ENCODE peak calls at places on chromosome 3, in four cellular contexts. One of them, this sample, is unnamed.

GRCh38 chr3:194879991-194880939 is 194.6 kb downstream of the FAM43A start:
- DNase-seq in H1: no peak
- DNase-seq in HCT116: no peak
- DNase-seq in K562: no peak
- DNase-seq in this sample: peak

GRCh38 chr3:169134194-169134593 is 529.3 kb downstream of the MECOM start:
- DNase-seq in K562: no peak
- DNase-seq in H1: no peak
- DNase-seq in HCT116: no peak
- DNase-seq in this sample: no peak

GRCh38 chr3:124083990-124084389 is 92.1 kb upstream of the ROPN1 start:
- DNase-seq in K562: no peak
- DNase-seq in HCT116: no peak
- DNase-seq in H1: no peak
- DNase-seq in this sample: no peak

GRCh38 chr3:197367081-197367780 is 68.8 kb upstream of the DLG1 start:
- DNase-seq in K562: no peak
- DNase-seq in H1: no peak
- DNase-seq in HCT116: no peak
- DNase-seq in this sample: peak

GRCh38 chr3:196268270-196269163 is 19.0 kb downstream of the PCYT1A start:
- DNase-seq in H1: peak
- DNase-seq in K562: no peak
- DNase-seq in HCT116: no peak
- DNase-seq in this sample: no peak

GRCh38 chr3:136546718-136547117 is 205.5 kb downstream of the STAG1 start:
- DNase-seq in H1: no peak
- DNase-seq in HCT116: peak
- DNase-seq in K562: peak
- DNase-seq in this sample: no peak

GRCh38 chr3:106386050-106386449 is 517.2 kb upstream of the CBLB start:
- DNase-seq in H1: no peak
- DNase-seq in HCT116: no peak
- DNase-seq in K562: no peak
- DNase-seq in this sample: no peak

GRCh38 chr3:169604568-169604967 is 58.9 kb downstream of the MECOM start:
- DNase-seq in K562: no peak
- DNase-seq in HCT116: peak
- DNase-seq in H1: no peak
- DNase-seq in this sample: no peak

GRCh38 chr3:45119824-45120614 is 26.2 kb downstream of the CDCP1 start:
- DNase-seq in K562: no peak
- DNase-seq in H1: no peak
- DNase-seq in HCT116: no peak
- DNase-seq in this sample: no peak

GRCh38 chr3:52015431-52016256 is 19.9 kb upstream of the RPL29 start:
- DNase-seq in K562: no peak
- DNase-seq in HCT116: no peak
- DNase-seq in H1: no peak
- DNase-seq in this sample: peak

DNA sequence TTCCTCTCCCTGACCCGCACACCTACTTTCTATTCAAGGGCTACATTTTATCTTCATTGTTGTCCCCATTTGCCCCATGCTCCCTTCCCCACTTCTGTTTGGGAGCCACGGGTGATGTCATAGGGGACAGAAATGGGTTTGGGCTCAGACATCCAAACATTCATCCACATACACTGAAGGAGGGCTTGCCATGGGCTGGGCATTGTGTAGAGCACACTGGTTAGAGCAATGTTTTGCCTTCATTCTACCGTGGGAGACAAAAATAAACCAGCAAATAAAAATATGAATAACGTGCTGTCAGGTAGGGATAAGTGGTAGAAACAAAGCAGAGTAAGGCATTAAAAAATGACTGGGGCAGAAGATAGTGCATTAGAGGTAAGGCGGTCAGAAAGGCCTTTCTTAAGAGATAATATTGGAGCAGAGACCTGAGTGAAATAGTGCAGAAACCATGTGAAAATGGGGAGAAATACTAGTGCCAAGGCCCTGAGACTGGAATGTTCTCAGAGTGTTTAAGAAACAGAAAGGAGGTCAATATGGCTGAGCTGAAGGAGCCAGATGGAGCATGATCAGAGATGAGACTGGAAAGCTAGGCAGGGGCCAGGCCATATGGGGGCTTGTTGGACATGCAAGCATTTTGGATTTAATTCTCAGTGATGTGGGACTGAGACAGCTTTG is 40.9 kb upstream of the CLSTN2 start:
- DNase-seq in H1: no peak
- DNase-seq in HCT116: no peak
- DNase-seq in K562: no peak
- DNase-seq in this sample: no peak
- TF ChIP-seq SIN3A in H1: no peak
- TF ChIP-seq SIN3A in HCT116: no peak
- TF ChIP-seq SIN3A in K562: no peak
- TF ChIP-seq SIN3A in this sample: no peak

DNA sequence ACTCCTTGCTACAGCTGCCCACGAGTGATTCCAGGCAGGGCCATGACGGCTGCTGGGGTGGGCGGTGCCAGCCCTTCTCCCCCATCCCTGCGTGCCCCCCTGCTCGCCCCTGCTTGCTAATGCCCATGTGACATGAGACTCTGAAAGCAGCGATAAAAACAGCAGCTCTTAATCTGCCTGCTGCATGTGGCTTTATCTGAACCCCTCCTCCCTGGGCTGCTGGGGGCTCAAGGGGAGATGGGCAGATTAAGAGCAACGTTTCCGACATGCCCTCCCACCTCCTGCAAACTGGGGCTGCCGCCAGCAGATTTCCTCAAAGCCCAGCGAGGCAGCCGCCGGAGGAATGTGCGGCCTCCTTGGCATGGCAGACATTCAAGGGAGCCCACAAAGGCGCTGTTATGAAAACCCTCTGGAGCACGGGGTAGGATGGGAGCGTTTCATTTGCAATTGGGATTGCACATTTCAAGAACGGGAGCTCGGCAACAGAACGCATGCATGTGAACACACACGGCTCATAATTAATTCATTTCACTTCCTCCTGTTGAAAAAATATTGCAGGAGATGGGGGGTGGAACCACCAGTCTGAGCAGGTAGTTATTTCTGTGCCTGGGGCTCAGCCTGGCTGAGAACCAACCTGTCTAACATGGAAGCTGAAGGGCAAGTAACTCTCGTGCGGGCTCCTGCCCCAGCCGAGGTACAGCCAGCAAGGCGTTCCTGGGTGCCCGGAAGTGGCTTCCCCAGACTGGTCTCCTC is 504.2 kb upstream of the PROK2 start:
- DNase-seq in HCT116: no peak
- DNase-seq in K562: peak
- DNase-seq in H1: no peak
- DNase-seq in this sample: peak
- TF ChIP-seq RAD21 in HCT116: no peak
- TF ChIP-seq RAD21 in K562: no peak
- TF ChIP-seq RAD21 in H1: no peak
- TF ChIP-seq RAD21 in this sample: peak

GRCh38 chr3:183766745-183767606 is 58.4 kb downstream of the MAP6D1 start:
- DNase-seq in K562: peak
- DNase-seq in HCT116: peak
- DNase-seq in H1: peak
- DNase-seq in this sample: peak
- TF ChIP-seq POLR2AphosphoS5 in K562: no peak
- TF ChIP-seq POLR2AphosphoS5 in HCT116: no peak
- TF ChIP-seq POLR2AphosphoS5 in H1: no peak
- TF ChIP-seq POLR2AphosphoS5 in this sample: no peak

DNA sequence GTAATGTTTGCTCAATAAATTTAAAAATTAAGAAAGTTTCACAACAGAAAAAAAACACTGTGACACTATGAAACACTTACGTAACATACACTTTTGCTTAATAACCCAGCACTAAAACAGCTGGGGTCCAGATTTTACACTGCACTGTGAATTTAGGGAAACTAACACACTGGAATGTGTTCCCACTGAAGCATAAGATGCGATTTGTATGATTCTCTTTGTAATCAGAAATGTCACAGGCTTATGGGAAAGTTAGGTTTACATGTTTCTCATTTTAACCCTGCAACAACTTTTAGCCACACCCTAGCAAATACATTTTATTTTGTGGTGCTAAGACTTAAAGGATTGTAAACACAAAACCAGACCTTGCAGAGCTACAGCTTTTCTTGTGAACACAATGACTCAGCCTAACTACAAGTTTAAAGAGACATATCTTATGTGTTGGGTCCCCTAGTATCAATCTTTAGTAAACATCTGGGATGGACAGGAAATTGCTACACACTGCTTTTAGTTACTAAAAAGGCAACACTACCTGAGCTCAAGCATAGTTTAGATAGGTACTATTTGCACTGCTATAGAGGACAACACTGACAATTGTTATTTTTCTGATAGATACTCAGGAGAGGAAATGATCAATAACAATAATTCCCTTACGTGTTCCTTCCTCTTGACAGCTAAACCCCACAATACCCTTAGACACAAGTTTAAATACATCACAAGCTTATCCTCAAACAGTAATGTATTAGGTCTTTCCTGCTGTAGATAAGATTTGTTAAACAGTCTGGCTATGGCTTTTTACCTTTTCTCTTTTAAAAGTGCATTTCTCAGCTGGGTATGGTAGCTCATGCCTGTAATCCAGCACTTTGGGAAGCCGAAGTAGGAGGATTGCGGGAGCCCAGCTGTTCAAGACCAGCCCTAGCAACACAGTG is 3.8 kb downstream of the PLD1 start:
- DNase-seq in K562: peak
- DNase-seq in H1: no peak
- DNase-seq in HCT116: no peak
- DNase-seq in this sample: no peak
- TF ChIP-seq SIN3A in K562: no peak
- TF ChIP-seq SIN3A in H1: no peak
- TF ChIP-seq SIN3A in HCT116: no peak
- TF ChIP-seq SIN3A in this sample: no peak

GRCh38 chr3:113232367-113232766 is 21.0 kb downstream of the BOC start:
- DNase-seq in HCT116: no peak
- DNase-seq in K562: no peak
- DNase-seq in H1: no peak
- DNase-seq in this sample: no peak
- TF ChIP-seq RAD21 in HCT116: no peak
- TF ChIP-seq RAD21 in K562: no peak
- TF ChIP-seq RAD21 in H1: no peak
- TF ChIP-seq RAD21 in this sample: no peak

GRCh38 chr3:8499181-8499611 is 2.4 kb upstream of the LMCD1 start:
- DNase-seq in HCT116: no peak
- DNase-seq in K562: no peak
- DNase-seq in H1: peak
- DNase-seq in this sample: no peak

GRCh38 chr3:8500208-8500961 is 1.2 kb upstream of the LMCD1 start:
- DNase-seq in HCT116: no peak
- DNase-seq in K562: no peak
- DNase-seq in H1: no peak
- DNase-seq in this sample: peak

GRCh38 chr3:8500966-8501365 is 657 bp upstream of the LMCD1 start:
- DNase-seq in H1: no peak
- DNase-seq in K562: no peak
- DNase-seq in HCT116: no peak
- DNase-seq in this sample: no peak

GRCh38 chr3:8503461-8503860 is 1.8 kb downstream of the LMCD1 start:
- DNase-seq in H1: no peak
- DNase-seq in K562: no peak
- DNase-seq in HCT116: no peak
- DNase-seq in this sample: no peak

DNA sequence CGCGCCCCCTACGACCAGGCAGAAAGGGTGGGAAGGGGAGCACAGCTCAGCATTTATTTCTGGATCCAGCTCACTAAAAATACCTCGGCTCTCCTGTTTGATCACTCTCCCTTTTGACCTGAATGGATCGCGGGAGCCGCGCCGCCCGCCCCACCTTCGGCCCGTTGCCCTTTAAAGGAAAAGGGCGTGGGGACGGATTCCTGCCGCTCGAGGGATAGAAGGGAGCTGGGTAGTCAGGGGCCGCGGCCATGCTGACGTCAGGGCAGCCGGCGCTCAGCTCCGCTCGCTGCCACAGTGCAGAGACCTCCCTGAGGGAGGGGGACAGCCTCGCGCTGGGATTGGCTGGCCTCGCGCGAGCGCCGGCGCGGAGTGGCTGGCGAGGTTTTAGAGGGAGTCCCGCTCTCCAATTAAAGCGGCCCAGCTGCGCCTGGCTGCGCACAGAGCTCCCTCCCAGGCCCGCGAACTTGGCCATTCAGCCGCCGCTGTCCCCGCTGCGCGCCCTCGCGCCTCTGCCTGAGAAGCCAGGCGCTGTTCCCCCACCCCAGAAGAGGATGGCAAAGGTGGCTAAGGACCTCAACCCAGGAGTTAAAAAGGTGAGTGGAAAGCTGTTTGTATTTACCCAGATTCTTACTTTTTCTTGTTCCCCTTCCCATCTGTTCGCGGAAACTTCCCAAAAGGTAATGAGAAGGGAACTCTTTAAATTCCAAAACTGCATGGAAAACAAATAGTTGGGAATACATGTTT is at the start of gene LMCD1:
- DNase-seq in HCT116: peak
- DNase-seq in K562: peak
- DNase-seq in H1: peak
- DNase-seq in this sample: peak
- TF ChIP-seq POLR2AphosphoS5 in HCT116: peak
- TF ChIP-seq POLR2AphosphoS5 in K562: no peak
- TF ChIP-seq POLR2AphosphoS5 in H1: peak
- TF ChIP-seq POLR2AphosphoS5 in this sample: peak

This sample was measured in SK-N-SH.